ENCODE peak calls at places on chromosomes 6 and 20, in nine cellular contexts. One of them, this sample, is unnamed.

GRCh38 chr6:14250573-14250972 is 133.0 kb downstream of the CD83 start:
- DNase-seq in OCI-LY7: no peak
- DNase-seq in PC-3: no peak
- DNase-seq in heart left ventricle: no peak
- DNase-seq in foreskin fibroblast: no peak
- DNase-seq in lower lobe of right lung: no peak
- DNase-seq in tibial nerve: no peak
- DNase-seq in left ventricle myocardium inferior: no peak
- DNase-seq in heart right ventricle: no peak
- DNase-seq in this sample: no peak

GRCh38 chr6:44920952-44921491 is 407.1 kb upstream of the RUNX2 start:
- DNase-seq in OCI-LY7: no peak
- DNase-seq in PC-3: no peak
- DNase-seq in heart left ventricle: no peak
- DNase-seq in foreskin fibroblast: no peak
- DNase-seq in lower lobe of right lung: no peak
- DNase-seq in tibial nerve: no peak
- DNase-seq in left ventricle myocardium inferior: no peak
- DNase-seq in heart right ventricle: no peak
- DNase-seq in this sample: no peak

GRCh38 chr20:31712112-31712553 is 10.5 kb downstream of the BCL2L1 start:
- DNase-seq in OCI-LY7: no peak
- DNase-seq in PC-3: peak; percentile 43
- DNase-seq in heart left ventricle: peak; percentile 62
- DNase-seq in foreskin fibroblast: no peak
- DNase-seq in lower lobe of right lung: no peak
- DNase-seq in tibial nerve: peak; percentile 60
- DNase-seq in left ventricle myocardium inferior: no peak
- DNase-seq in heart right ventricle: no peak
- DNase-seq in this sample: no peak

GRCh38 chr6:75210885-75211739 is 5.3 kb upstream of the COL12A1 start:
- DNase-seq in OCI-LY7: peak; percentile 79
- DNase-seq in PC-3: peak; percentile 74
- DNase-seq in heart left ventricle: peak; percentile 31
- DNase-seq in foreskin fibroblast: peak; percentile 54
- DNase-seq in lower lobe of right lung: no peak
- DNase-seq in tibial nerve: peak; percentile 92
- DNase-seq in left ventricle myocardium inferior: no peak
- DNase-seq in heart right ventricle: no peak
- DNase-seq in this sample: no peak

GRCh38 chr6:3835055-3835731 is 14.0 kb upstream of the FAM50B start:
- DNase-seq in OCI-LY7: no peak
- DNase-seq in PC-3: no peak
- DNase-seq in heart left ventricle: no peak
- DNase-seq in foreskin fibroblast: no peak
- DNase-seq in lower lobe of right lung: no peak
- DNase-seq in tibial nerve: peak; percentile 75
- DNase-seq in left ventricle myocardium inferior: no peak
- DNase-seq in heart right ventricle: no peak
- DNase-seq in this sample: no peak

GRCh38 chr20:63098195-63098810 is 91.5 kb upstream of the BHLHE23 start:
- DNase-seq in OCI-LY7: no peak
- DNase-seq in PC-3: no peak
- DNase-seq in heart left ventricle: peak; percentile 2
- DNase-seq in foreskin fibroblast: no peak
- DNase-seq in lower lobe of right lung: no peak
- DNase-seq in tibial nerve: no peak
- DNase-seq in left ventricle myocardium inferior: no peak
- DNase-seq in heart right ventricle: no peak
- DNase-seq in this sample: no peak

GRCh38 chr6:155108070-155108815 is 113.1 kb downstream of the TIAM2 start:
- DNase-seq in OCI-LY7: no peak
- DNase-seq in PC-3: no peak
- DNase-seq in heart left ventricle: no peak
- DNase-seq in foreskin fibroblast: no peak
- DNase-seq in lower lobe of right lung: no peak
- DNase-seq in tibial nerve: no peak
- DNase-seq in left ventricle myocardium inferior: no peak
- DNase-seq in heart right ventricle: no peak
- DNase-seq in this sample: no peak

GRCh38 chr20:12276011-12276673 is 358.4 kb downstream of the BTBD3 start:
- DNase-seq in OCI-LY7: no peak
- DNase-seq in PC-3: peak; percentile 45
- DNase-seq in heart left ventricle: no peak
- DNase-seq in foreskin fibroblast: no peak
- DNase-seq in lower lobe of right lung: no peak
- DNase-seq in tibial nerve: no peak
- DNase-seq in left ventricle myocardium inferior: no peak
- DNase-seq in heart right ventricle: no peak
- DNase-seq in this sample: no peak

GRCh38 chr6:35725721-35726438 is 11.0 kb upstream of the ARMC12 start:
- DNase-seq in OCI-LY7: peak; percentile 34
- DNase-seq in PC-3: no peak
- DNase-seq in heart left ventricle: peak; percentile 29
- DNase-seq in foreskin fibroblast: peak; percentile 85
- DNase-seq in lower lobe of right lung: peak; percentile 82
- DNase-seq in tibial nerve: peak; percentile 74
- DNase-seq in left ventricle myocardium inferior: peak; percentile 75
- DNase-seq in heart right ventricle: peak; percentile 57
- DNase-seq in this sample: no peak

GRCh38 chr6:149482542-149483261 is 2.1 kb downstream of the ZC3H12D start:
- DNase-seq in OCI-LY7: peak; percentile 69
- DNase-seq in PC-3: no peak
- DNase-seq in heart left ventricle: no peak
- DNase-seq in foreskin fibroblast: no peak
- DNase-seq in lower lobe of right lung: peak; percentile 59
- DNase-seq in tibial nerve: no peak
- DNase-seq in left ventricle myocardium inferior: no peak
- DNase-seq in heart right ventricle: no peak
- DNase-seq in this sample: no peak
- H3K4me3 ChIP-seq in OCI-LY7: peak overlapping the region; percentile 74
- H3K4me3 ChIP-seq in PC-3: no peak overlapping the region
- H3K4me3 ChIP-seq in heart left ventricle: peak overlapping the region; percentile 45
- H3K4me3 ChIP-seq in foreskin fibroblast: no peak overlapping the region
- H3K4me3 ChIP-seq in lower lobe of right lung: peak overlapping the region; percentile 49
- H3K4me3 ChIP-seq in tibial nerve: peak overlapping the region; percentile 16
- H3K4me3 ChIP-seq in left ventricle myocardium inferior: peak overlapping the region; percentile 60
- H3K4me3 ChIP-seq in heart right ventricle: peak overlapping the region; percentile 54
- H3K4me3 ChIP-seq in this sample: no peak overlapping the region

GRCh38 chr6:142946181-142946923 is 1.4 kb upstream of the HIVEP2 start:
- DNase-seq in OCI-LY7: peak; percentile 77
- DNase-seq in PC-3: peak; percentile 96
- DNase-seq in heart left ventricle: peak; percentile 99
- DNase-seq in foreskin fibroblast: peak; percentile 99
- DNase-seq in lower lobe of right lung: peak; percentile 95
- DNase-seq in tibial nerve: peak; percentile 94
- DNase-seq in left ventricle myocardium inferior: peak; percentile 98
- DNase-seq in heart right ventricle: peak; percentile 97
- DNase-seq in this sample: peak; percentile 89
- TF ChIP-seq CTCF in OCI-LY7: no peak
- TF ChIP-seq CTCF in PC-3: no peak
- TF ChIP-seq CTCF in heart left ventricle: no peak
- TF ChIP-seq CTCF in foreskin fibroblast: no peak
- TF ChIP-seq CTCF in lower lobe of right lung: no peak
- TF ChIP-seq CTCF in tibial nerve: no peak
- TF ChIP-seq CTCF in left ventricle myocardium inferior: no peak
- TF ChIP-seq CTCF in heart right ventricle: no peak
- TF ChIP-seq CTCF in this sample: no peak

DNA sequence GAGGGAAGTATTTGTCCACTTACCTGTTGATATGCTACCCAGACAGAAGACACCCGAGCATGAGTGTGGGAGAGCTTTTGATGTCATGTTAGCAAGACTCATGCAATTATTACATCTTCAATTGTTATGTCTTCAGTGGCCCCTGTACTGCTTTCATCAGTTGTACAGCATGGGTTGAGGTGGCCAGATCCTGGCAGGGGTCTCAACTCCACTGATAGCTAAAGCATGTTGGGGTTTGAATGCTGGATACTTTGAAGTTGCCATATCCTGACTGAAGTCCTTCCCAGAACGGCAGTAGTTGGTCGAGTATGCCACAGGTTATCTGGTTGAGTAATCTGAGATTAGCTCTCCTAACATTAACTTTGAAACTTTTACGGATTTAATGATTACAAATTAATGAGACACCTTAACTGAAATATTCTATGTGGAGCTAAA is 46.7 kb downstream of the LRRN4 start:
- DNase-seq in OCI-LY7: peak; percentile 17
- DNase-seq in PC-3: peak; percentile 34
- DNase-seq in heart left ventricle: no peak
- DNase-seq in foreskin fibroblast: no peak
- DNase-seq in lower lobe of right lung: no peak
- DNase-seq in tibial nerve: no peak
- DNase-seq in left ventricle myocardium inferior: no peak
- DNase-seq in heart right ventricle: no peak
- DNase-seq in this sample: no peak
- H3K4me3 ChIP-seq in OCI-LY7: peak overlapping the region; percentile 99
- H3K4me3 ChIP-seq in PC-3: peak overlapping the region; percentile 96
- H3K4me3 ChIP-seq in heart left ventricle: peak overlapping the region; percentile 97
- H3K4me3 ChIP-seq in foreskin fibroblast: peak overlapping the region; percentile 90
- H3K4me3 ChIP-seq in lower lobe of right lung: peak overlapping the region; percentile 88
- H3K4me3 ChIP-seq in tibial nerve: peak overlapping the region; percentile 65
- H3K4me3 ChIP-seq in left ventricle myocardium inferior: peak overlapping the region; percentile 87
- H3K4me3 ChIP-seq in heart right ventricle: peak overlapping the region; percentile 88
- H3K4me3 ChIP-seq in this sample: peak overlapping the region; percentile 85

DNA sequence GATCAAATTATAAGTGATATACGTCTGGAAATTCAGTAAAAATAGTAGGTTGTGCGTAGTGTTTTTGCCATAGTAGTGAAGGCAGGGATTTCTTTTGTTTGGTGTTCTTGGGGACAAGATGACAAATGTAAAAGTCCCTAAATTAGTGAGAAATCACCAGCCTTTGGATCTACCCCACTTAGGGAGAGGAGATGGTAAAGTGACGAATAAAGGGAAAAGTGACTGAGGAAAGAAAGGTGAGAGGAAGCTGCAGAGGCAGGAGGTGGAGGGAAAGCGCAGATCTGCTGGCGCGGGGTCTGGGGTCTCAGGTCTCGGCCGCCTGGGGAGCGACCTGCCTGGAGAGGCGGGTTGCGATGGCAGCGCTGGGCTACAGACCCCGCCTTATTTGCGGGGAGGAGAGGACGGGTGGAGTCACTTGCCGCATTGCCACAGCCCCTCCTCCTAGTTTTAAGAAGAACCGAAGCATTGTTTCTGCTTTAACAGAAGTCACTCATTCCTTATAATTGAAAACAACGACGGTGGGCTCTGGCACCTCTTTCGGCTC is 3.4 kb upstream of the LIN28B start:
- DNase-seq in OCI-LY7: no peak
- DNase-seq in PC-3: no peak
- DNase-seq in heart left ventricle: no peak
- DNase-seq in foreskin fibroblast: no peak
- DNase-seq in lower lobe of right lung: no peak
- DNase-seq in tibial nerve: no peak
- DNase-seq in left ventricle myocardium inferior: no peak
- DNase-seq in heart right ventricle: no peak
- DNase-seq in this sample: no peak
- TF ChIP-seq CTCF in OCI-LY7: no peak
- TF ChIP-seq CTCF in PC-3: no peak
- TF ChIP-seq CTCF in heart left ventricle: no peak
- TF ChIP-seq CTCF in foreskin fibroblast: no peak
- TF ChIP-seq CTCF in lower lobe of right lung: no peak
- TF ChIP-seq CTCF in tibial nerve: no peak
- TF ChIP-seq CTCF in left ventricle myocardium inferior: no peak
- TF ChIP-seq CTCF in heart right ventricle: no peak
- TF ChIP-seq CTCF in this sample: no peak

GRCh38 chr6:137881522-137881886 is 14.4 kb downstream of the TNFAIP3 start:
- DNase-seq in OCI-LY7: no peak
- DNase-seq in PC-3: no peak
- DNase-seq in heart left ventricle: no peak
- DNase-seq in foreskin fibroblast: no peak
- DNase-seq in lower lobe of right lung: no peak
- DNase-seq in tibial nerve: no peak
- DNase-seq in left ventricle myocardium inferior: no peak
- DNase-seq in heart right ventricle: no peak
- DNase-seq in this sample: no peak
- H3K4me3 ChIP-seq in OCI-LY7: no peak overlapping the region
- H3K4me3 ChIP-seq in PC-3: no peak overlapping the region
- H3K4me3 ChIP-seq in heart left ventricle: no peak overlapping the region
- H3K4me3 ChIP-seq in foreskin fibroblast: no peak overlapping the region
- H3K4me3 ChIP-seq in lower lobe of right lung: no peak overlapping the region
- H3K4me3 ChIP-seq in tibial nerve: no peak overlapping the region
- H3K4me3 ChIP-seq in left ventricle myocardium inferior: no peak overlapping the region
- H3K4me3 ChIP-seq in heart right ventricle: no peak overlapping the region
- H3K4me3 ChIP-seq in this sample: no peak overlapping the region

GRCh38 chr6:132392792-132393191 is 8.5 kb downstream of the MOXD1 start:
- DNase-seq in OCI-LY7: peak; percentile 43
- DNase-seq in PC-3: peak; percentile 55
- DNase-seq in heart left ventricle: no peak
- DNase-seq in foreskin fibroblast: no peak
- DNase-seq in lower lobe of right lung: no peak
- DNase-seq in tibial nerve: no peak
- DNase-seq in left ventricle myocardium inferior: no peak
- DNase-seq in heart right ventricle: no peak
- DNase-seq in this sample: no peak
- TF ChIP-seq CTCF in OCI-LY7: peak; percentile 81
- TF ChIP-seq CTCF in PC-3: peak; percentile 69
- TF ChIP-seq CTCF in heart left ventricle: no peak
- TF ChIP-seq CTCF in foreskin fibroblast: peak; percentile 6
- TF ChIP-seq CTCF in lower lobe of right lung: no peak
- TF ChIP-seq CTCF in tibial nerve: no peak
- TF ChIP-seq CTCF in left ventricle myocardium inferior: no peak
- TF ChIP-seq CTCF in heart right ventricle: no peak
- TF ChIP-seq CTCF in this sample: peak; percentile 18

DNA sequence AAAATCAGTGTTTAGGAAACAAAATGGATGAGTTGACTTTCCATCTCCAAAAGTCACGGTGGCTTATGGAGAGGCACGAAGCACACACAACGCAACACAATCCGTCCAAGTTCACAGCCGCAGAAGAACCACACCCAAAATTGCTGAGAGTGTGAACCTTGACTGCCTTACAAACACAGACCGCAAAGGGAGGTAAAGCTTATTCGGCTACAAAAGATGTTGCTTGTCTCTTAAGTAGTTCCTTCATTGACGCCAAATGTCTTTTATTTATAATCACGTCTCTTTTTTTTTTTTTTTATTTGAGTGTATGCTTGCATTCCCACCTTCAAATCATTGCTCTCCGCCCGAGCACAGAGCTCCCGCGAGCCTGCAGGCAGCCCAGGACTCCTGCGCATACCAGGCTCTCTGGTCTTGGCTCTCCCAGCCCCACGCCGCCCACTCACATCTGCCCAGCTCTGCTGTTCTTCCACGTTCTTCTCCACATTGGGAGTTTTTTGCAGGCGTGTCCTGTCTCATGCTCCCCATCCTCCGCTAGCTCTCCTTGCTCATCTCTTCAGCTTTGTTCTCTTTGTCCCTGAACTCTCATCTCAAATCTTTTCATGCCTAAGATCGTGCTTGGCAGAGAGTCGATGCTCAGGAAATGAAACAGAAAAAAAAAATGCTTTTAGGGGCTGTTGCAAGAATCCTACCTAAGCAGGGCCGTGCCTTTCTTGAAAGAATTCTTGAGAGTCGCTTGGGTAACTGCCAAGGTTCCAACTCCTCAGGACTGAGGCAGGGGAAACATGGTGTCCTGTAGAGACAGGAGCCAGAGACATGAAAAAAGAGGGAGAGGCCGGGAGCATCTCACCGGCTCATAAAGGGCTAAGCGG is 25.8 kb downstream of the LY86 start:
- DNase-seq in OCI-LY7: no peak
- DNase-seq in PC-3: no peak
- DNase-seq in heart left ventricle: no peak
- DNase-seq in foreskin fibroblast: no peak
- DNase-seq in lower lobe of right lung: no peak
- DNase-seq in tibial nerve: no peak
- DNase-seq in left ventricle myocardium inferior: no peak
- DNase-seq in heart right ventricle: no peak
- DNase-seq in this sample: no peak
- H3K4me3 ChIP-seq in OCI-LY7: no peak overlapping the region
- H3K4me3 ChIP-seq in PC-3: no peak overlapping the region
- H3K4me3 ChIP-seq in heart left ventricle: no peak overlapping the region
- H3K4me3 ChIP-seq in foreskin fibroblast: no peak overlapping the region
- H3K4me3 ChIP-seq in lower lobe of right lung: no peak overlapping the region
- H3K4me3 ChIP-seq in tibial nerve: no peak overlapping the region
- H3K4me3 ChIP-seq in left ventricle myocardium inferior: no peak overlapping the region
- H3K4me3 ChIP-seq in heart right ventricle: no peak overlapping the region
- H3K4me3 ChIP-seq in this sample: no peak overlapping the region